ENCODE peak calls at places on chromosomes 5 and 9, in six cellular contexts. Z, X, O, W, L and N are unnamed samples.
A peak's percentile ranks its signal among the peaks of the same experiment; 100 is the strongest.

GRCh38 chr5:137778772-137779564 is 24.8 kb upstream of the HNRNPA0 start:
- DNase-seq in O (peak; percentile 38), L (no peak), Z (no peak), W (peak; percentile 39), X (peak; percentile 51), N (no peak)

GRCh38 chr5:95646569-95647330 is at the start of gene RFESD:
- DNase-seq in O (peak; percentile 97), W (peak; percentile 93), Z (peak; percentile 96), X (peak; percentile 98), L (peak; percentile 97), N (peak; percentile 78)

GRCh38 chr5:11248958-11249357 is 487.9 kb upstream of the DAP start:
- DNase-seq in Z (no peak), O (no peak), X (no peak), L (no peak), W (no peak), N (no peak)

GRCh38 chr5:32833621-32834102 is 122.5 kb downstream of the NPR3 start:
- DNase-seq in X (no peak), O (no peak), W (no peak), L (no peak), Z (no peak), N (no peak)

GRCh38 chr5:62649025-62649424 is 70.4 kb downstream of the LRRC70 start:
- DNase-seq in X (no peak), L (no peak), Z (no peak), O (no peak), W (no peak), N (no peak)

GRCh38 chr5:173878224-173878967 is 9.8 kb upstream of the CPEB4 start:
- DNase-seq in O (no peak), X (no peak), L (no peak), W (no peak), Z (no peak), N (no peak)

GRCh38 chr9:89354471-89354870 is 36.2 kb downstream of the SECISBP2 start:
- DNase-seq in X (no peak), L (no peak), O (no peak), W (no peak), Z (no peak), N (no peak)

GRCh38 chr9:93319301-93319991 is 132.0 kb upstream of the FAM120A start:
- DNase-seq in Z (no peak), L (no peak), W (no peak), X (no peak), O (no peak), N (no peak)

GRCh38 chr9:121859646-121860045 is 208.2 kb downstream of the DAB2IP start:
- DNase-seq in O (no peak), L (no peak), Z (no peak), W (no peak), X (no peak), N (no peak)

GRCh38 chr5:146369691-146370090 is 31.1 kb downstream of the POU4F3 start:
- DNase-seq in L (no peak), X (no peak), W (peak; percentile 87), Z (no peak), O (peak; percentile 51), N (no peak)

GRCh38 chr5:142411656-142412425 is 87.0 kb upstream of the SPRY4 start:
- DNase-seq in Z (no peak), W (no peak), O (no peak), L (no peak), X (no peak), N (no peak)

GRCh38 chr9:136648746-136649145 is 14.0 kb upstream of the EGFL7 start:
- DNase-seq in W (no peak), Z (no peak), L (no peak), O (no peak), X (no peak), N (peak; percentile 94)

GRCh38 chr9:82209797-82210470 is 221.4 kb downstream of the SPATA31D1 start:
- DNase-seq in L (no peak), Z (no peak), X (peak; percentile 79), W (no peak), O (no peak), N (no peak)

GRCh38 chr9:86747711-86748110 is 199.6 kb downstream of the GAS1 start:
- DNase-seq in O (no peak), W (no peak), Z (no peak), X (no peak), L (no peak), N (no peak)

GRCh38 chr5:72854419-72854818 is 38.0 kb downstream of the TNPO1 start:
- DNase-seq in O (peak; percentile 55), L (no peak), W (peak; percentile 70), X (no peak), Z (no peak), N (no peak)

GRCh38 chr9:92328225-92328624 is 2.5 kb downstream of the CENPP start:
- DNase-seq in X (peak; percentile 19), Z (no peak), W (peak; percentile 49), O (peak; percentile 68), L (no peak), N (no peak)

GRCh38 chr5:120297621-120298020 is 166.5 kb upstream of the PRR16 start:
- DNase-seq in Z (no peak), L (no peak), W (peak; percentile 19), O (peak; percentile 47), X (no peak), N (no peak)